ENCODE peak calls at places on chromosomes 13 and 19, in nine cellular contexts. One of them, this sample, is unnamed.

GRCh38 chr13:99911965-99912566 is 59.5 kb downstream of the ZIC5 start:
- DNase-seq in neuronal stem cell: no peak
- DNase-seq in choroid plexus epithelial cell: no peak
- DNase-seq in right cardiac atrium: no peak
- DNase-seq in H7: peak
- DNase-seq in dorsolateral prefrontal cortex: no peak
- DNase-seq in tibial artery: no peak
- DNase-seq in transverse colon: no peak
- DNase-seq in breast epithelium: no peak
- DNase-seq in this sample: no peak

GRCh38 chr19:28940751-28941500 is 272.0 kb downstream of the UQCRFS1 start:
- DNase-seq in H7: no peak
- DNase-seq in breast epithelium: no peak
- DNase-seq in dorsolateral prefrontal cortex: peak
- DNase-seq in neuronal stem cell: no peak
- DNase-seq in tibial artery: no peak
- DNase-seq in choroid plexus epithelial cell: peak
- DNase-seq in transverse colon: no peak
- DNase-seq in right cardiac atrium: peak
- DNase-seq in this sample: no peak

GRCh38 chr19:45473366-45474190 is 5.8 kb downstream of the FOSB start:
- DNase-seq in tibial artery: no peak
- DNase-seq in transverse colon: no peak
- DNase-seq in breast epithelium: no peak
- DNase-seq in dorsolateral prefrontal cortex: no peak
- DNase-seq in right cardiac atrium: no peak
- DNase-seq in neuronal stem cell: no peak
- DNase-seq in choroid plexus epithelial cell: no peak
- DNase-seq in H7: peak
- DNase-seq in this sample: no peak

GRCh38 chr19:2517881-2518601 is 42.1 kb downstream of the GADD45B start:
- DNase-seq in dorsolateral prefrontal cortex: no peak
- DNase-seq in tibial artery: no peak
- DNase-seq in H7: peak
- DNase-seq in right cardiac atrium: peak
- DNase-seq in choroid plexus epithelial cell: peak
- DNase-seq in breast epithelium: no peak
- DNase-seq in transverse colon: no peak
- DNase-seq in neuronal stem cell: no peak
- DNase-seq in this sample: no peak

GRCh38 chr13:32134241-32134801 is 102.7 kb downstream of the FRY start:
- DNase-seq in transverse colon: no peak
- DNase-seq in breast epithelium: no peak
- DNase-seq in right cardiac atrium: no peak
- DNase-seq in H7: no peak
- DNase-seq in tibial artery: no peak
- DNase-seq in neuronal stem cell: no peak
- DNase-seq in choroid plexus epithelial cell: no peak
- DNase-seq in dorsolateral prefrontal cortex: no peak
- DNase-seq in this sample: no peak

GRCh38 chr19:54558339-54558738 is 15.3 kb upstream of the LILRA2 start:
- DNase-seq in transverse colon: no peak
- DNase-seq in choroid plexus epithelial cell: no peak
- DNase-seq in dorsolateral prefrontal cortex: no peak
- DNase-seq in breast epithelium: no peak
- DNase-seq in neuronal stem cell: no peak
- DNase-seq in tibial artery: no peak
- DNase-seq in right cardiac atrium: no peak
- DNase-seq in H7: no peak
- DNase-seq in this sample: no peak

GRCh38 chr13:39451301-39451700 is 151.7 kb downstream of the LHFPL6 start:
- DNase-seq in neuronal stem cell: no peak
- DNase-seq in H7: no peak
- DNase-seq in breast epithelium: no peak
- DNase-seq in transverse colon: no peak
- DNase-seq in right cardiac atrium: no peak
- DNase-seq in dorsolateral prefrontal cortex: no peak
- DNase-seq in choroid plexus epithelial cell: peak
- DNase-seq in tibial artery: no peak
- DNase-seq in this sample: peak

GRCh38 chr13:21402586-21403307 is 56.4 kb downstream of the ZDHHC20 start:
- DNase-seq in right cardiac atrium: no peak
- DNase-seq in dorsolateral prefrontal cortex: no peak
- DNase-seq in breast epithelium: no peak
- DNase-seq in choroid plexus epithelial cell: peak
- DNase-seq in tibial artery: no peak
- DNase-seq in transverse colon: no peak
- DNase-seq in neuronal stem cell: no peak
- DNase-seq in H7: no peak
- DNase-seq in this sample: peak

GRCh38 chr19:375395-376110 is 31.0 kb upstream of the MIER2 start:
- DNase-seq in right cardiac atrium: no peak
- DNase-seq in dorsolateral prefrontal cortex: no peak
- DNase-seq in choroid plexus epithelial cell: no peak
- DNase-seq in breast epithelium: no peak
- DNase-seq in transverse colon: no peak
- DNase-seq in tibial artery: no peak
- DNase-seq in H7: peak
- DNase-seq in neuronal stem cell: no peak
- DNase-seq in this sample: no peak

GRCh38 chr13:67855837-67856238 is 625.7 kb upstream of the PCDH9 start:
- DNase-seq in dorsolateral prefrontal cortex: no peak
- DNase-seq in breast epithelium: no peak
- DNase-seq in neuronal stem cell: no peak
- DNase-seq in tibial artery: no peak
- DNase-seq in transverse colon: no peak
- DNase-seq in choroid plexus epithelial cell: no peak
- DNase-seq in right cardiac atrium: no peak
- DNase-seq in H7: no peak
- DNase-seq in this sample: no peak

GRCh38 chr19:49125025-49125731 is 5.8 kb downstream of the PPFIA3 start:
- DNase-seq in right cardiac atrium: peak
- DNase-seq in choroid plexus epithelial cell: no peak
- DNase-seq in transverse colon: peak
- DNase-seq in H7: peak
- DNase-seq in breast epithelium: no peak
- DNase-seq in tibial artery: no peak
- DNase-seq in dorsolateral prefrontal cortex: no peak
- DNase-seq in neuronal stem cell: no peak
- DNase-seq in this sample: no peak

GRCh38 chr19:49127674-49128544 is 8.6 kb downstream of the PPFIA3 start:
- DNase-seq in dorsolateral prefrontal cortex: peak
- DNase-seq in tibial artery: peak
- DNase-seq in transverse colon: peak
- DNase-seq in right cardiac atrium: peak
- DNase-seq in choroid plexus epithelial cell: peak
- DNase-seq in breast epithelium: peak
- DNase-seq in H7: peak
- DNase-seq in neuronal stem cell: peak
- DNase-seq in this sample: peak

GRCh38 chr19:49128545-49129237 is 9.3 kb downstream of the PPFIA3 start:
- DNase-seq in breast epithelium: no peak
- DNase-seq in dorsolateral prefrontal cortex: no peak
- DNase-seq in transverse colon: no peak
- DNase-seq in right cardiac atrium: peak
- DNase-seq in neuronal stem cell: no peak
- DNase-seq in choroid plexus epithelial cell: no peak
- DNase-seq in H7: no peak
- DNase-seq in tibial artery: no peak
- DNase-seq in this sample: no peak

GRCh38 chr19:49129238-49129583 is 9.9 kb downstream of the PPFIA3 start:
- DNase-seq in transverse colon: no peak
- DNase-seq in dorsolateral prefrontal cortex: no peak
- DNase-seq in H7: peak
- DNase-seq in right cardiac atrium: peak
- DNase-seq in breast epithelium: no peak
- DNase-seq in neuronal stem cell: no peak
- DNase-seq in tibial artery: no peak
- DNase-seq in choroid plexus epithelial cell: no peak
- DNase-seq in this sample: peak

DNA sequence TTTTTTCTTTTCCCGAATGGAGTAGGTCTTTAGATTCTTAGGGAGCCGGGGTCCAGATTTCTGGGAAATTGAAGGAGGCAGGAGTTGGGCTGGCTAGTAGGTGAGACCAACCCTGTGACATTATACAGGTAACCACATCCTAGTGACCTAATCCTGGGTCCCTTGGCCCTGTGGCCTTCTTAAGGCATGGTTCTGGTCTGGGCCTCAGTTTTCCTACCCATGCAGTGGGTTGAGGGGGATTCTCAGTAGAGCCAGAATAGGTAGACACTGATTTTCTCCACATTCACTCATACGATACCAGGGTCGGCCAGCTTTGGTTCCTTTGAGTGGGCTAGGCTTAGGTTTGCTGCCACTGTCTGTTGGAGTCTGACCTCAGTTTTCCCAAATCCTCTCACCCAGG is 7.2 kb downstream of the PPFIA3 start:
- DNase-seq in tibial artery: no peak
- DNase-seq in dorsolateral prefrontal cortex: no peak
- DNase-seq in H7: no peak
- DNase-seq in choroid plexus epithelial cell: no peak
- DNase-seq in neuronal stem cell: no peak
- DNase-seq in right cardiac atrium: peak
- DNase-seq in breast epithelium: no peak
- DNase-seq in transverse colon: no peak
- DNase-seq in this sample: no peak
- H3K4me3 ChIP-seq in tibial artery: no peak
- H3K4me3 ChIP-seq in dorsolateral prefrontal cortex: no peak
- H3K4me3 ChIP-seq in H7: no peak
- H3K4me3 ChIP-seq in choroid plexus epithelial cell: no peak
- H3K4me3 ChIP-seq in neuronal stem cell: no peak
- H3K4me3 ChIP-seq in right cardiac atrium: no peak
- H3K4me3 ChIP-seq in breast epithelium: no peak
- H3K4me3 ChIP-seq in transverse colon: no peak
- H3K4me3 ChIP-seq in this sample: no peak

GRCh38 chr13:50075619-50076097 is 60.4 kb downstream of the KCNRG start:
- DNase-seq in H7: no peak
- DNase-seq in choroid plexus epithelial cell: no peak
- DNase-seq in neuronal stem cell: no peak
- DNase-seq in tibial artery: no peak
- DNase-seq in right cardiac atrium: no peak
- DNase-seq in breast epithelium: no peak
- DNase-seq in transverse colon: no peak
- DNase-seq in dorsolateral prefrontal cortex: no peak
- DNase-seq in this sample: no peak
- H3K4me3 ChIP-seq in H7: no peak
- H3K4me3 ChIP-seq in choroid plexus epithelial cell: no peak
- H3K4me3 ChIP-seq in neuronal stem cell: no peak
- H3K4me3 ChIP-seq in tibial artery: peak
- H3K4me3 ChIP-seq in right cardiac atrium: no peak
- H3K4me3 ChIP-seq in breast epithelium: no peak
- H3K4me3 ChIP-seq in transverse colon: no peak
- H3K4me3 ChIP-seq in dorsolateral prefrontal cortex: no peak
- H3K4me3 ChIP-seq in this sample: no peak

DNA sequence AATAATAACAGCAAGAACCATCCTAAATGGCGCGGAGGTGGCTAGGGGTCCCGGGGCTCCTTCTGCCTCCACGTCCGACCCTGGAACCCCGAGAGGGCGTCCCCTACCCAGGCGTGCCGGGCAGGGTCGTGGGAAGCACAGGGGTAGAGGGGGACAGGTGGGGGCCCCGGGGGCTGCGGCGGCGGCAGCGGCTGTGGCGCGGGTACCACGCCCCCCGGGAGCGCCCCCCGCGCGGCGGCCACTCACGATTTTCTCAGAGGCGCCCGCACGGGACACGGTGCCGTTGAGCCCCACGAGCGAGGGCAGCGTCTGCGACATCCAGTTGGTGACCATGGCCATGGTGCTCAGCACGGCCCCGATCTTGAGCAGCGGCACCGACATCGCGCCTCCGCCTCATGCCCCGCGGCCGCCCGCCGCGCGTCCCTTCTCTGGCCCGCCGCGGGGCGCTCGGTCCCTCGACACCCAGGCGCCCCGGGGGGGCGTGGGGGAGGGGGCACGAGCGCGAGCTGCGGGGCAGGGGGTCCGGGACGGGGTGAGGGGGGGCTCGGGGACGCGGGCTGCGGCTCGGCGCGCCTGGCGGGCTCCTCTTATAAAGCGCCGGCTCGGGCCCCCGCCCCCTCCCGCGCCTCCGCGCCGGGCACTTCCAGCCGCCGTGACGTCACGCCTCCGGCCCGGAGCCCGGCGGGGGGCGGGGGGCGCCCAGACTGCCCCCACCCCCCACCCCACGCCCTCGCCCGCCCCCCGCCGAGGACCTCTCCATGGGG is 22.9 kb downstream of the OLFM2 start:
- DNase-seq in dorsolateral prefrontal cortex: no peak
- DNase-seq in H7: peak
- DNase-seq in neuronal stem cell: no peak
- DNase-seq in breast epithelium: no peak
- DNase-seq in right cardiac atrium: peak
- DNase-seq in choroid plexus epithelial cell: no peak
- DNase-seq in transverse colon: peak
- DNase-seq in tibial artery: no peak
- DNase-seq in this sample: peak
- H3K4me3 ChIP-seq in dorsolateral prefrontal cortex: peak
- H3K4me3 ChIP-seq in H7: peak
- H3K4me3 ChIP-seq in neuronal stem cell: peak
- H3K4me3 ChIP-seq in breast epithelium: peak
- H3K4me3 ChIP-seq in right cardiac atrium: peak
- H3K4me3 ChIP-seq in choroid plexus epithelial cell: no peak
- H3K4me3 ChIP-seq in transverse colon: peak
- H3K4me3 ChIP-seq in tibial artery: peak
- H3K4me3 ChIP-seq in this sample: peak

GRCh38 chr19:58150328-58150921 is at the start of gene ZNF329:
- DNase-seq in tibial artery: peak
- DNase-seq in dorsolateral prefrontal cortex: peak
- DNase-seq in H7: peak
- DNase-seq in choroid plexus epithelial cell: peak
- DNase-seq in breast epithelium: peak
- DNase-seq in transverse colon: peak
- DNase-seq in neuronal stem cell: peak
- DNase-seq in right cardiac atrium: peak
- DNase-seq in this sample: peak
- H3K4me3 ChIP-seq in tibial artery: peak
- H3K4me3 ChIP-seq in dorsolateral prefrontal cortex: peak
- H3K4me3 ChIP-seq in H7: peak
- H3K4me3 ChIP-seq in choroid plexus epithelial cell: peak
- H3K4me3 ChIP-seq in breast epithelium: peak
- H3K4me3 ChIP-seq in transverse colon: peak
- H3K4me3 ChIP-seq in neuronal stem cell: peak
- H3K4me3 ChIP-seq in right cardiac atrium: peak
- H3K4me3 ChIP-seq in this sample: peak

DNA sequence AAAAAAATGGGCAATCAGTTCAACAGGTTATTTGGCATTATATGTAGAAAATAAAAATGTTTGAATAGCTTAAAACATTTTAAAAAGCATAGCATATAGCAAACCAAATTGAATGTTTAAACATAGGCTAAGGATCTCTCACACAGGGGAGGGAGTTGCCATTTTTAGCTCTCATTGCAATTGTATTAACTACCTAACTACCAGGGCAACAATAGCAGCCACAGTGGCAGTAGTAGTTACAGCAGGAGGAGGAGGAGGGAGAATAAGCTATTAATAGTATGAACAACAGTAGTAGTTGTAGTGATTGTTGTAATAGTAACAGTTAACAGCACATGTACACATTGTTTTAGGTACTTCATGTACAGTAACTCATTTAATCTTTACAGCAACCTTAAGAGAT is 404.2 kb downstream of the KCNRG start:
- DNase-seq in tibial artery: no peak
- DNase-seq in H7: no peak
- DNase-seq in transverse colon: no peak
- DNase-seq in choroid plexus epithelial cell: no peak
- DNase-seq in neuronal stem cell: no peak
- DNase-seq in dorsolateral prefrontal cortex: no peak
- DNase-seq in breast epithelium: no peak
- DNase-seq in right cardiac atrium: no peak
- DNase-seq in this sample: no peak
- H3K4me3 ChIP-seq in tibial artery: no peak
- H3K4me3 ChIP-seq in H7: no peak
- H3K4me3 ChIP-seq in transverse colon: no peak
- H3K4me3 ChIP-seq in choroid plexus epithelial cell: no peak
- H3K4me3 ChIP-seq in neuronal stem cell: no peak
- H3K4me3 ChIP-seq in dorsolateral prefrontal cortex: peak
- H3K4me3 ChIP-seq in breast epithelium: no peak
- H3K4me3 ChIP-seq in right cardiac atrium: no peak
- H3K4me3 ChIP-seq in this sample: no peak

This sample was measured in A673.